ENCODE peak calls at places on chromosomes 11 and 22, in ten cellular contexts. One of them, this sample, is unnamed.

GRCh38 chr11:64285885-64286800 is 495 bp downstream of the GPR137 start:
- DNase-seq in stomach: no peak
- DNase-seq in SK-N-SH: peak
- DNase-seq in neural progenitor cell: peak
- DNase-seq in foreskin fibroblast: no peak
- DNase-seq in Calu3: peak
- DNase-seq in upper lobe of right lung: no peak
- DNase-seq in GM12865: peak
- DNase-seq in Caco-2: peak
- DNase-seq in CD8-positive, alpha-beta T cell: no peak
- DNase-seq in this sample: no peak

GRCh38 chr22:27474711-27475547 is 326.6 kb downstream of the MN1 start:
- DNase-seq in GM12865: no peak
- DNase-seq in Calu3: peak
- DNase-seq in CD8-positive, alpha-beta T cell: no peak
- DNase-seq in Caco-2: peak
- DNase-seq in foreskin fibroblast: peak
- DNase-seq in stomach: no peak
- DNase-seq in SK-N-SH: no peak
- DNase-seq in neural progenitor cell: no peak
- DNase-seq in upper lobe of right lung: no peak
- DNase-seq in this sample: no peak

GRCh38 chr11:44017443-44018126 is 30.2 kb upstream of the ACCSL start:
- DNase-seq in foreskin fibroblast: no peak
- DNase-seq in upper lobe of right lung: no peak
- DNase-seq in CD8-positive, alpha-beta T cell: no peak
- DNase-seq in stomach: peak
- DNase-seq in Calu3: no peak
- DNase-seq in GM12865: no peak
- DNase-seq in neural progenitor cell: no peak
- DNase-seq in SK-N-SH: no peak
- DNase-seq in Caco-2: no peak
- DNase-seq in this sample: no peak

GRCh38 chr22:11616811-11617210 is 3911.2 kb upstream of the OR11H1 start:
- DNase-seq in Calu3: no peak
- DNase-seq in CD8-positive, alpha-beta T cell: no peak
- DNase-seq in Caco-2: no peak
- DNase-seq in upper lobe of right lung: no peak
- DNase-seq in foreskin fibroblast: no peak
- DNase-seq in stomach: no peak
- DNase-seq in SK-N-SH: no peak
- DNase-seq in GM12865: no peak
- DNase-seq in neural progenitor cell: no peak
- DNase-seq in this sample: no peak

GRCh38 chr22:49497266-49497665 is 330.4 kb downstream of the BRD1 start:
- DNase-seq in Calu3: no peak
- DNase-seq in upper lobe of right lung: no peak
- DNase-seq in Caco-2: no peak
- DNase-seq in CD8-positive, alpha-beta T cell: no peak
- DNase-seq in GM12865: no peak
- DNase-seq in stomach: no peak
- DNase-seq in SK-N-SH: no peak
- DNase-seq in neural progenitor cell: no peak
- DNase-seq in foreskin fibroblast: no peak
- DNase-seq in this sample: no peak

GRCh38 chr11:12285811-12286222 is 91.6 kb upstream of the PARVA start:
- DNase-seq in Calu3: no peak
- DNase-seq in foreskin fibroblast: no peak
- DNase-seq in CD8-positive, alpha-beta T cell: peak
- DNase-seq in stomach: peak
- DNase-seq in SK-N-SH: peak
- DNase-seq in neural progenitor cell: no peak
- DNase-seq in Caco-2: no peak
- DNase-seq in upper lobe of right lung: no peak
- DNase-seq in GM12865: no peak
- DNase-seq in this sample: no peak

GRCh38 chr11:35316161-35316560 is 103.2 kb downstream of the SLC1A2 start:
- DNase-seq in upper lobe of right lung: no peak
- DNase-seq in stomach: no peak
- DNase-seq in Calu3: no peak
- DNase-seq in CD8-positive, alpha-beta T cell: no peak
- DNase-seq in neural progenitor cell: no peak
- DNase-seq in GM12865: no peak
- DNase-seq in SK-N-SH: no peak
- DNase-seq in foreskin fibroblast: peak
- DNase-seq in Caco-2: no peak
- DNase-seq in this sample: no peak

GRCh38 chr11:83124631-83125424 is 32.1 kb upstream of the PCF11 start:
- DNase-seq in Caco-2: no peak
- DNase-seq in GM12865: no peak
- DNase-seq in foreskin fibroblast: no peak
- DNase-seq in Calu3: no peak
- DNase-seq in neural progenitor cell: no peak
- DNase-seq in upper lobe of right lung: no peak
- DNase-seq in SK-N-SH: no peak
- DNase-seq in stomach: no peak
- DNase-seq in CD8-positive, alpha-beta T cell: no peak
- DNase-seq in this sample: no peak

GRCh38 chr11:118263694-118264567 is at the start of gene MPZL2:
- DNase-seq in Caco-2: peak
- DNase-seq in upper lobe of right lung: peak
- DNase-seq in stomach: peak
- DNase-seq in GM12865: no peak
- DNase-seq in SK-N-SH: no peak
- DNase-seq in CD8-positive, alpha-beta T cell: peak
- DNase-seq in Calu3: peak
- DNase-seq in neural progenitor cell: peak
- DNase-seq in foreskin fibroblast: peak
- DNase-seq in this sample: no peak
- TF ChIP-seq CTCF in Caco-2: peak
- TF ChIP-seq CTCF in upper lobe of right lung: no peak
- TF ChIP-seq CTCF in stomach: no peak
- TF ChIP-seq CTCF in GM12865: no peak
- TF ChIP-seq CTCF in SK-N-SH: no peak
- TF ChIP-seq CTCF in CD8-positive, alpha-beta T cell: no peak
- TF ChIP-seq CTCF in Calu3: no peak
- TF ChIP-seq CTCF in neural progenitor cell: no peak
- TF ChIP-seq CTCF in foreskin fibroblast: no peak
- TF ChIP-seq CTCF in this sample: no peak

GRCh38 chr22:37632174-37633081 is 7.0 kb upstream of the SH3BP1 start:
- DNase-seq in upper lobe of right lung: no peak
- DNase-seq in stomach: no peak
- DNase-seq in Caco-2: no peak
- DNase-seq in SK-N-SH: no peak
- DNase-seq in GM12865: no peak
- DNase-seq in CD8-positive, alpha-beta T cell: no peak
- DNase-seq in foreskin fibroblast: no peak
- DNase-seq in neural progenitor cell: no peak
- DNase-seq in Calu3: no peak
- DNase-seq in this sample: no peak

GRCh38 chr22:37633082-37633692 is 6.3 kb upstream of the SH3BP1 start:
- DNase-seq in SK-N-SH: no peak
- DNase-seq in foreskin fibroblast: no peak
- DNase-seq in CD8-positive, alpha-beta T cell: peak
- DNase-seq in neural progenitor cell: no peak
- DNase-seq in Calu3: no peak
- DNase-seq in Caco-2: no peak
- DNase-seq in stomach: no peak
- DNase-seq in upper lobe of right lung: no peak
- DNase-seq in GM12865: peak
- DNase-seq in this sample: no peak

GRCh38 chr22:37634505-37635002 is 4.9 kb upstream of the SH3BP1 start:
- DNase-seq in upper lobe of right lung: no peak
- DNase-seq in SK-N-SH: peak
- DNase-seq in neural progenitor cell: no peak
- DNase-seq in CD8-positive, alpha-beta T cell: no peak
- DNase-seq in foreskin fibroblast: peak
- DNase-seq in Caco-2: no peak
- DNase-seq in Calu3: no peak
- DNase-seq in GM12865: peak
- DNase-seq in stomach: no peak
- DNase-seq in this sample: no peak

GRCh38 chr22:37635157-37635556 is 4.3 kb upstream of the SH3BP1 start:
- DNase-seq in foreskin fibroblast: no peak
- DNase-seq in GM12865: no peak
- DNase-seq in neural progenitor cell: no peak
- DNase-seq in CD8-positive, alpha-beta T cell: no peak
- DNase-seq in SK-N-SH: no peak
- DNase-seq in stomach: no peak
- DNase-seq in Calu3: no peak
- DNase-seq in Caco-2: no peak
- DNase-seq in upper lobe of right lung: no peak
- DNase-seq in this sample: no peak

DNA sequence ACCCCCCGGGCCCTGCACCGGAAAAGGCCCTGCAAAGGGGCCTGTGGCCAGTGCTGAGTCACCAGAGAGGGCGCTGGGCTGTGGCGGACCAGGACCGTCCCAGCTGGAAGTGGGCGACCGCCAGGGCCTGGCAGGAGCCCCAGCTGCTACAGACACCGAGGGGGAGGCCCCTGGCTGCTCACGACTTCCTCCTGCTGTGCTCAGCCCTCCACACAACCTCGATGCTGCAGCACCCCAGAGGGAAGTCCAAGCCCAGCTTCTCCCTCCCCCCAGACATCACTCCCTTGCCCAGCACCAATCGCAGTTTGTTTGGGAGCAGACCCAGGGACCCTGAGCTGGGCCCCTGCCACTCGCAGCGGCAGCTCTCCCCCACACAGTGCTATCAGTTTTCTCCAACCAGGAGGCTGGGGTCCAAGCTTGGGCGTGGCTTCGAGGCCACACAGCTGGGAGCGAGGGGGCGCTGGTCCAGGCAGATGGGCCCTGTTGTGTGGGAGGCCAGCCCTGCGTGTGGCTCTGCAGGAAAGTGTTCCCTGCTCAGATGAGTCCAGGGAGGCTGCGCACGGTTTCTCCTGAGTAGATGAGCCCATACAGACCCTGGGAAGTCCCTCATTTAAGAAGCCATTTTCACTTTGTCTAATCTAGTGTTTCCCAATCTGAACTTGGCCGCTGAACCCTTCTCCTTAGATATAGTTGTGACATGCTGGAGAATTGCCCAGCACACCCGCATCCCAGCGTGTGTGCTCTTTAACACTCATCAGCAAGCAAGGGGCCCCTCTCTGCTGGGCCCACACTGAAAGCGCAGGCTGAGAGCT is 5.6 kb upstream of the SH3BP1 start:
- DNase-seq in CD8-positive, alpha-beta T cell: peak
- DNase-seq in SK-N-SH: peak
- DNase-seq in GM12865: peak
- DNase-seq in upper lobe of right lung: peak
- DNase-seq in Calu3: no peak
- DNase-seq in stomach: peak
- DNase-seq in foreskin fibroblast: peak
- DNase-seq in neural progenitor cell: peak
- DNase-seq in Caco-2: no peak
- DNase-seq in this sample: no peak
- TF ChIP-seq CTCF in CD8-positive, alpha-beta T cell: no peak
- TF ChIP-seq CTCF in SK-N-SH: peak
- TF ChIP-seq CTCF in GM12865: peak
- TF ChIP-seq CTCF in upper lobe of right lung: peak
- TF ChIP-seq CTCF in Calu3: no peak
- TF ChIP-seq CTCF in stomach: no peak
- TF ChIP-seq CTCF in foreskin fibroblast: no peak
- TF ChIP-seq CTCF in neural progenitor cell: peak
- TF ChIP-seq CTCF in Caco-2: no peak
- TF ChIP-seq CTCF in this sample: peak

GRCh38 chr11:111194789-111195188 is 50.7 kb upstream of the POU2AF2 start:
- DNase-seq in SK-N-SH: no peak
- DNase-seq in CD8-positive, alpha-beta T cell: no peak
- DNase-seq in neural progenitor cell: peak
- DNase-seq in Calu3: no peak
- DNase-seq in upper lobe of right lung: no peak
- DNase-seq in GM12865: peak
- DNase-seq in stomach: no peak
- DNase-seq in foreskin fibroblast: no peak
- DNase-seq in Caco-2: no peak
- DNase-seq in this sample: no peak

GRCh38 chr11:111193924-111194490 is 51.5 kb upstream of the POU2AF2 start:
- DNase-seq in Caco-2: no peak
- DNase-seq in GM12865: no peak
- DNase-seq in stomach: no peak
- DNase-seq in CD8-positive, alpha-beta T cell: no peak
- DNase-seq in neural progenitor cell: no peak
- DNase-seq in upper lobe of right lung: no peak
- DNase-seq in foreskin fibroblast: peak
- DNase-seq in Calu3: no peak
- DNase-seq in SK-N-SH: no peak
- DNase-seq in this sample: no peak

GRCh38 chr11:111186308-111186967 is 59.1 kb upstream of the POU2AF2 start:
- DNase-seq in Caco-2: no peak
- DNase-seq in GM12865: no peak
- DNase-seq in stomach: no peak
- DNase-seq in CD8-positive, alpha-beta T cell: no peak
- DNase-seq in SK-N-SH: no peak
- DNase-seq in foreskin fibroblast: no peak
- DNase-seq in neural progenitor cell: no peak
- DNase-seq in Calu3: no peak
- DNase-seq in upper lobe of right lung: no peak
- DNase-seq in this sample: no peak

GRCh38 chr11:111185259-111185658 is 60.3 kb upstream of the POU2AF2 start:
- DNase-seq in foreskin fibroblast: peak
- DNase-seq in neural progenitor cell: no peak
- DNase-seq in GM12865: no peak
- DNase-seq in Caco-2: no peak
- DNase-seq in CD8-positive, alpha-beta T cell: no peak
- DNase-seq in SK-N-SH: no peak
- DNase-seq in stomach: no peak
- DNase-seq in upper lobe of right lung: no peak
- DNase-seq in Calu3: no peak
- DNase-seq in this sample: no peak

GRCh38 chr11:111189466-111189865 is 56.1 kb upstream of the POU2AF2 start:
- DNase-seq in neural progenitor cell: no peak
- DNase-seq in Caco-2: no peak
- DNase-seq in upper lobe of right lung: no peak
- DNase-seq in CD8-positive, alpha-beta T cell: no peak
- DNase-seq in stomach: no peak
- DNase-seq in SK-N-SH: no peak
- DNase-seq in Calu3: no peak
- DNase-seq in GM12865: no peak
- DNase-seq in foreskin fibroblast: peak
- DNase-seq in this sample: no peak
- TF ChIP-seq CTCF in neural progenitor cell: no peak
- TF ChIP-seq CTCF in Caco-2: peak
- TF ChIP-seq CTCF in upper lobe of right lung: no peak
- TF ChIP-seq CTCF in CD8-positive, alpha-beta T cell: no peak
- TF ChIP-seq CTCF in stomach: no peak
- TF ChIP-seq CTCF in SK-N-SH: peak
- TF ChIP-seq CTCF in Calu3: no peak
- TF ChIP-seq CTCF in GM12865: no peak
- TF ChIP-seq CTCF in foreskin fibroblast: no peak
- TF ChIP-seq CTCF in this sample: no peak

GRCh38 chr22:23269441-23270211 is 89.3 kb downstream of the BCR start:
- DNase-seq in stomach: no peak
- DNase-seq in CD8-positive, alpha-beta T cell: no peak
- DNase-seq in Calu3: no peak
- DNase-seq in SK-N-SH: no peak
- DNase-seq in GM12865: peak
- DNase-seq in neural progenitor cell: no peak
- DNase-seq in upper lobe of right lung: no peak
- DNase-seq in foreskin fibroblast: no peak
- DNase-seq in Caco-2: no peak
- DNase-seq in this sample: no peak

GRCh38 chr22:23271597-23271908 is 91.2 kb downstream of the BCR start:
- DNase-seq in CD8-positive, alpha-beta T cell: no peak
- DNase-seq in GM12865: no peak
- DNase-seq in Caco-2: no peak
- DNase-seq in upper lobe of right lung: no peak
- DNase-seq in Calu3: no peak
- DNase-seq in SK-N-SH: no peak
- DNase-seq in neural progenitor cell: no peak
- DNase-seq in foreskin fibroblast: no peak
- DNase-seq in stomach: no peak
- DNase-seq in this sample: no peak

GRCh38 chr22:23268877-23269276 is 88.6 kb downstream of the BCR start:
- DNase-seq in neural progenitor cell: no peak
- DNase-seq in foreskin fibroblast: no peak
- DNase-seq in stomach: no peak
- DNase-seq in Caco-2: no peak
- DNase-seq in SK-N-SH: no peak
- DNase-seq in upper lobe of right lung: no peak
- DNase-seq in GM12865: peak
- DNase-seq in CD8-positive, alpha-beta T cell: no peak
- DNase-seq in Calu3: no peak
- DNase-seq in this sample: no peak

GRCh38 chr22:23270798-23271596 is 90.7 kb downstream of the BCR start:
- DNase-seq in SK-N-SH: no peak
- DNase-seq in stomach: no peak
- DNase-seq in GM12865: no peak
- DNase-seq in foreskin fibroblast: no peak
- DNase-seq in Caco-2: no peak
- DNase-seq in upper lobe of right lung: no peak
- DNase-seq in neural progenitor cell: no peak
- DNase-seq in Calu3: no peak
- DNase-seq in CD8-positive, alpha-beta T cell: no peak
- DNase-seq in this sample: no peak

DNA sequence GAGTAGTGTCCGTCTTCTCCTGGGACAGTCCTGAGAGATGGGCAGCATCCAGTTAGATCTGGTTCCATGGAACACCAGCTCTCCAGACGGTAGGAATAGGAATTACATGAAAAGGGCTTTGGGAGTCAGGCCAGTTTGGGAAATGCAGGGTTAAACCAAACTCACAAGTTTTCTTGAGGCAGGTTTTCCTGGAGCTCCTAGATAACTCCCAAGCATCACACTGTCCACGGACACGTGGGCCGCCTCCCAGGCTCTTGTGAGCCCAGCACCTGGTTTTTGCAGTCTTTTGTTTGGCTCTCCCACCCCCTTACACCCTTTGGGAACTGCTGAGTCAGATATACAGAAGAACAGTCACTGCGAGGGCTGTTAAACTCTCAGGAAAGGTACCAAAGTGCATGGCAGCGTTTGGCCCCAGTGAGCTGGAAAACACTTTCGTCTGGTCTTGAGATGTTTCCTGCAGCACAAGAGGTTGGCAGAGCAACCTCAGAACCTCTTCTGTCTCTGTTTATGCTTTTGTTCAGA is 90.0 kb downstream of the BCR start:
- DNase-seq in neural progenitor cell: peak
- DNase-seq in Calu3: no peak
- DNase-seq in foreskin fibroblast: no peak
- DNase-seq in CD8-positive, alpha-beta T cell: no peak
- DNase-seq in Caco-2: no peak
- DNase-seq in upper lobe of right lung: no peak
- DNase-seq in stomach: no peak
- DNase-seq in GM12865: no peak
- DNase-seq in SK-N-SH: no peak
- DNase-seq in this sample: no peak
- TF ChIP-seq CTCF in neural progenitor cell: peak
- TF ChIP-seq CTCF in Calu3: no peak
- TF ChIP-seq CTCF in foreskin fibroblast: no peak
- TF ChIP-seq CTCF in CD8-positive, alpha-beta T cell: no peak
- TF ChIP-seq CTCF in Caco-2: no peak
- TF ChIP-seq CTCF in upper lobe of right lung: no peak
- TF ChIP-seq CTCF in stomach: no peak
- TF ChIP-seq CTCF in GM12865: no peak
- TF ChIP-seq CTCF in SK-N-SH: no peak
- TF ChIP-seq CTCF in this sample: peak

This sample was measured in chondrocyte.